ENCODE peak calls at places on chromosomes 3 and 15, in eight cellular contexts. One of them, this sample, is unnamed.

GRCh38 chr3:154244644-154245043 is 79.6 kb downstream of the DHX36 start:
- DNase-seq in tibial nerve: no peak
- DNase-seq in Karpas-422: peak; percentile 34
- DNase-seq in heart right ventricle: no peak
- DNase-seq in tibial artery: no peak
- DNase-seq in H1: no peak
- DNase-seq in H9: no peak
- DNase-seq in adrenal gland: no peak
- DNase-seq in this sample: no peak

GRCh38 chr3:7787871-7788828 is 713.5 kb upstream of the LMCD1 start:
- DNase-seq in tibial nerve: no peak
- DNase-seq in Karpas-422: no peak
- DNase-seq in heart right ventricle: no peak
- DNase-seq in tibial artery: no peak
- DNase-seq in H1: no peak
- DNase-seq in H9: no peak
- DNase-seq in adrenal gland: no peak
- DNase-seq in this sample: no peak

GRCh38 chr15:80286055-80286454 is 34.0 kb upstream of the CTXND1 start:
- DNase-seq in tibial nerve: no peak
- DNase-seq in Karpas-422: no peak
- DNase-seq in heart right ventricle: no peak
- DNase-seq in tibial artery: no peak
- DNase-seq in H1: no peak
- DNase-seq in H9: no peak
- DNase-seq in adrenal gland: no peak
- DNase-seq in this sample: no peak

GRCh38 chr3:190083631-190084030 is 37.1 kb downstream of the P3H2 start:
- DNase-seq in tibial nerve: no peak
- DNase-seq in Karpas-422: no peak
- DNase-seq in heart right ventricle: no peak
- DNase-seq in tibial artery: no peak
- DNase-seq in H1: no peak
- DNase-seq in H9: no peak
- DNase-seq in adrenal gland: no peak
- DNase-seq in this sample: no peak

GRCh38 chr15:72005483-72005882 is 112.5 kb downstream of the MYO9A start:
- DNase-seq in tibial nerve: no peak
- DNase-seq in Karpas-422: no peak
- DNase-seq in heart right ventricle: no peak
- DNase-seq in tibial artery: no peak
- DNase-seq in H1: no peak
- DNase-seq in H9: no peak
- DNase-seq in adrenal gland: no peak
- DNase-seq in this sample: no peak

GRCh38 chr3:187274977-187275338 is 16.6 kb downstream of the MASP1 start:
- DNase-seq in tibial nerve: no peak
- DNase-seq in Karpas-422: no peak
- DNase-seq in heart right ventricle: no peak
- DNase-seq in tibial artery: no peak
- DNase-seq in H1: peak; percentile 59
- DNase-seq in H9: peak; percentile 86
- DNase-seq in adrenal gland: no peak
- DNase-seq in this sample: no peak

GRCh38 chr15:74630284-74631086 is 14.8 kb downstream of the CLK3 start:
- DNase-seq in tibial nerve: no peak
- DNase-seq in Karpas-422: peak; percentile 83
- DNase-seq in heart right ventricle: no peak
- DNase-seq in tibial artery: no peak
- DNase-seq in H1: no peak
- DNase-seq in H9: peak; percentile 23
- DNase-seq in adrenal gland: no peak
- DNase-seq in this sample: no peak

GRCh38 chr3:170490828-170491560 is 72.3 kb downstream of the CLDN11 start:
- DNase-seq in tibial nerve: no peak
- DNase-seq in Karpas-422: peak; percentile 52
- DNase-seq in heart right ventricle: no peak
- DNase-seq in tibial artery: no peak
- DNase-seq in H1: no peak
- DNase-seq in H9: no peak
- DNase-seq in adrenal gland: no peak
- DNase-seq in this sample: no peak

GRCh38 chr3:177197934-177198484 is 727 bp upstream of the TBL1XR1 start:
- DNase-seq in tibial nerve: no peak
- DNase-seq in Karpas-422: no peak
- DNase-seq in heart right ventricle: no peak
- DNase-seq in tibial artery: no peak
- DNase-seq in H1: no peak
- DNase-seq in H9: no peak
- DNase-seq in adrenal gland: no peak
- DNase-seq in this sample: no peak

GRCh38 chr3:67241084-67241483 is 243.0 kb downstream of the KBTBD8 start:
- DNase-seq in tibial nerve: no peak
- DNase-seq in Karpas-422: no peak
- DNase-seq in heart right ventricle: no peak
- DNase-seq in tibial artery: no peak
- DNase-seq in H1: no peak
- DNase-seq in H9: no peak
- DNase-seq in adrenal gland: no peak
- DNase-seq in this sample: no peak

GRCh38 chr3:72907851-72908620 is 20.2 kb downstream of the GXYLT2 start:
- DNase-seq in tibial nerve: peak; percentile 37
- DNase-seq in Karpas-422: no peak
- DNase-seq in heart right ventricle: peak; percentile 25
- DNase-seq in tibial artery: peak; percentile 80
- DNase-seq in H1: no peak
- DNase-seq in H9: no peak
- DNase-seq in adrenal gland: peak; percentile 66
- DNase-seq in this sample: no peak

GRCh38 chr15:40500584-40501330 is 30.0 kb downstream of the CHST14 start:
- DNase-seq in tibial nerve: no peak
- DNase-seq in Karpas-422: peak; percentile 31
- DNase-seq in heart right ventricle: no peak
- DNase-seq in tibial artery: no peak
- DNase-seq in H1: no peak
- DNase-seq in H9: no peak
- DNase-seq in adrenal gland: no peak
- DNase-seq in this sample: no peak

GRCh38 chr3:107977571-107977970 is 113.3 kb downstream of the CD47 start:
- DNase-seq in tibial nerve: no peak
- DNase-seq in Karpas-422: no peak
- DNase-seq in heart right ventricle: no peak
- DNase-seq in tibial artery: no peak
- DNase-seq in H1: no peak
- DNase-seq in H9: no peak
- DNase-seq in adrenal gland: no peak
- DNase-seq in this sample: no peak

GRCh38 chr3:45145681-45146614 is at the start of gene CDCP1:
- DNase-seq in tibial nerve: no peak
- DNase-seq in Karpas-422: peak; percentile 23
- DNase-seq in heart right ventricle: no peak
- DNase-seq in tibial artery: no peak
- DNase-seq in H1: no peak
- DNase-seq in H9: peak; percentile 77
- DNase-seq in adrenal gland: no peak
- DNase-seq in this sample: no peak

GRCh38 chr15:69324031-69324430 is 25.3 kb downstream of the PAQR5 start:
- DNase-seq in tibial nerve: no peak
- DNase-seq in Karpas-422: no peak
- DNase-seq in heart right ventricle: no peak
- DNase-seq in tibial artery: no peak
- DNase-seq in H1: no peak
- DNase-seq in H9: no peak
- DNase-seq in adrenal gland: peak; percentile 55
- DNase-seq in this sample: no peak

GRCh38 chr3:170425491-170426239 is 7.0 kb downstream of the CLDN11 start:
- DNase-seq in tibial nerve: no peak
- DNase-seq in Karpas-422: no peak
- DNase-seq in heart right ventricle: no peak
- DNase-seq in tibial artery: no peak
- DNase-seq in H1: no peak
- DNase-seq in H9: no peak
- DNase-seq in adrenal gland: no peak
- DNase-seq in this sample: no peak

GRCh38 chr15:48507416-48508065 is 138.0 kb downstream of the FBN1 start:
- DNase-seq in tibial nerve: peak; percentile 31
- DNase-seq in Karpas-422: peak; percentile 80
- DNase-seq in heart right ventricle: no peak
- DNase-seq in tibial artery: no peak
- DNase-seq in H1: no peak
- DNase-seq in H9: peak; percentile 37
- DNase-seq in adrenal gland: peak; percentile 30
- DNase-seq in this sample: no peak

GRCh38 chr3:122555275-122556071 is 8.6 kb downstream of the PARP9 start:
- DNase-seq in tibial nerve: no peak
- DNase-seq in Karpas-422: no peak
- DNase-seq in heart right ventricle: no peak
- DNase-seq in tibial artery: no peak
- DNase-seq in H1: no peak
- DNase-seq in H9: no peak
- DNase-seq in adrenal gland: no peak
- DNase-seq in this sample: no peak

GRCh38 chr3:24503499-24504176 is 9.0 kb upstream of the THRB start:
- DNase-seq in tibial nerve: no peak
- DNase-seq in Karpas-422: peak; percentile 24
- DNase-seq in heart right ventricle: no peak
- DNase-seq in tibial artery: no peak
- DNase-seq in H1: no peak
- DNase-seq in H9: no peak
- DNase-seq in adrenal gland: no peak
- DNase-seq in this sample: no peak

GRCh38 chr3:65265942-65266341 is 578.1 kb upstream of the ADAMTS9 start:
- DNase-seq in tibial nerve: no peak
- DNase-seq in Karpas-422: no peak
- DNase-seq in heart right ventricle: no peak
- DNase-seq in tibial artery: no peak
- DNase-seq in H1: no peak
- DNase-seq in H9: no peak
- DNase-seq in adrenal gland: no peak
- DNase-seq in this sample: no peak

GRCh38 chr3:53122933-53123305 is 7.3 kb downstream of the RFT1 start:
- DNase-seq in tibial nerve: no peak
- DNase-seq in Karpas-422: no peak
- DNase-seq in heart right ventricle: no peak
- DNase-seq in tibial artery: no peak
- DNase-seq in H1: no peak
- DNase-seq in H9: no peak
- DNase-seq in adrenal gland: no peak
- DNase-seq in this sample: no peak

DNA sequence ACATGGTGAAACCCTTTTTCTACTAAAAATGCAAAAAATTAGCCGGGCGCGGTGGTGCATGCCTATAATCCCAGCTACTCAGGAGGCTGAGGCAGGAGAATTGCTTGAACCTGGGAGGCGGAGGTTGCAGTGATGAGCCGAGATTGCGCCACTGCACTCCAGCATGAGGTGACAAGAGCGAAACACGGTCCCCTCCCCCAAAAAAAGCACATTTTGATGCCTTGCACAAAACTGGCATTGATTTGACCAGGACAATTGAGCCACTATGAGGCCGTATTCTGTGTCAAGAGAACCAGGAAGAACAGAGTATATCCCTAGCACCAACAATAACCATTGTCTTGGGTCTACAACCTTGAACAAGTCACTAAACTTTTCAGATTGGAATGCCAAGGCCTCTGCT is 50.6 kb downstream of the SH3BP5 start:
- DNase-seq in tibial nerve: no peak
- DNase-seq in Karpas-422: no peak
- DNase-seq in heart right ventricle: no peak
- DNase-seq in tibial artery: no peak
- DNase-seq in H1: no peak
- DNase-seq in H9: no peak
- DNase-seq in adrenal gland: no peak
- DNase-seq in this sample: no peak
- H3K27ac ChIP-seq in tibial nerve: no peak overlapping the region
- H3K27ac ChIP-seq in Karpas-422: no peak overlapping the region
- H3K27ac ChIP-seq in heart right ventricle: no peak overlapping the region
- H3K27ac ChIP-seq in tibial artery: no peak overlapping the region
- H3K27ac ChIP-seq in H1: no peak overlapping the region
- H3K27ac ChIP-seq in H9: no peak overlapping the region
- H3K27ac ChIP-seq in adrenal gland: no peak overlapping the region
- H3K27ac ChIP-seq in this sample: no peak overlapping the region

DNA sequence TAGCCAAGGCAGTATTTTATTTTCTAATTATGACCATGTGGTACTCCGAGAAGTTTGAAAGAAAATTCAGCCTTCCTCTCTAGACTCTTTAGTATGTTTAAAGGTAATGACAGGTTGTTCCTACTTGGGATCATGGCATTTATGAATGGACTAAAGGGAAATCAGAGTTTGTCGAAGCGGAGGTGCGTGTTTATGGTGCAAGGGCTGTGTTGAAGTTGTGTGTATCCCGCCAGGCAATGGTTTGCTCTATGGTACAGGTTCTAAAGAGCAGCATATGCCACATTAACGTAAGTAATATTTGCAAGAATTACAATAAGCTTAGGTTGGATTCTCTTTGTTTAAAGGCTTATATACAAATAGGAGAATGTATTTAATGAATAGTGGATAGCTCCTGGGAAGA is 733 bp downstream of the EPHA3 start:
- DNase-seq in tibial nerve: no peak
- DNase-seq in Karpas-422: no peak
- DNase-seq in heart right ventricle: no peak
- DNase-seq in tibial artery: no peak
- DNase-seq in H1: no peak
- DNase-seq in H9: no peak
- DNase-seq in adrenal gland: no peak
- DNase-seq in this sample: no peak
- H3K27ac ChIP-seq in tibial nerve: no peak overlapping the region
- H3K27ac ChIP-seq in Karpas-422: no peak overlapping the region
- H3K27ac ChIP-seq in heart right ventricle: no peak overlapping the region
- H3K27ac ChIP-seq in tibial artery: no peak overlapping the region
- H3K27ac ChIP-seq in H1: no peak overlapping the region
- H3K27ac ChIP-seq in H9: no peak overlapping the region
- H3K27ac ChIP-seq in adrenal gland: no peak overlapping the region
- H3K27ac ChIP-seq in this sample: no peak overlapping the region

GRCh38 chr3:197373096-197373495 is 74.7 kb upstream of the DLG1 start:
- DNase-seq in tibial nerve: no peak
- DNase-seq in Karpas-422: no peak
- DNase-seq in heart right ventricle: no peak
- DNase-seq in tibial artery: no peak
- DNase-seq in H1: no peak
- DNase-seq in H9: no peak
- DNase-seq in adrenal gland: no peak
- DNase-seq in this sample: no peak
- H3K27ac ChIP-seq in tibial nerve: no peak overlapping the region
- H3K27ac ChIP-seq in Karpas-422: no peak overlapping the region
- H3K27ac ChIP-seq in heart right ventricle: no peak overlapping the region
- H3K27ac ChIP-seq in tibial artery: no peak overlapping the region
- H3K27ac ChIP-seq in H1: no peak overlapping the region
- H3K27ac ChIP-seq in H9: no peak overlapping the region
- H3K27ac ChIP-seq in adrenal gland: no peak overlapping the region
- H3K27ac ChIP-seq in this sample: peak overlapping the region; percentile 87

DNA sequence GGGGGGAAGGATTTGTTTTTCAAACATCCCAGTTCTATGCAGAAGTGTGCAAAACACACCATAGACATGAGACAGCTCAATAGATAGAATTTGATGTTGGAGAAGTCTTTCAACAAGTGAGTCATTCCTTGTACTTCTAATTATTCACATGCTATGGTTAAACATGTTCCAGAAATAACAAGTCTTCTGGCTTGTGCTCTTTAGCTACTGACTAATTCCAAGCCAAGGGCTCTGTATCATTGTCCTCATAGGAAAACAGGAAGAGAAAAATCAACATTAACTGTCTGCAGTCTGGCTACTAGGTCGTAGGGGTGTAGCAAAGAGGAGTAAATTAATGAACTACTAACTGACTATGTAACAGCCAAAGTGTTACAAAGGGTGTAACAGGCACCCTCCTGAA is 25.8 kb downstream of the LDHAL6B start:
- DNase-seq in tibial nerve: no peak
- DNase-seq in Karpas-422: no peak
- DNase-seq in heart right ventricle: no peak
- DNase-seq in tibial artery: no peak
- DNase-seq in H1: no peak
- DNase-seq in H9: no peak
- DNase-seq in adrenal gland: no peak
- DNase-seq in this sample: no peak
- H3K27ac ChIP-seq in tibial nerve: no peak overlapping the region
- H3K27ac ChIP-seq in Karpas-422: no peak overlapping the region
- H3K27ac ChIP-seq in heart right ventricle: no peak overlapping the region
- H3K27ac ChIP-seq in tibial artery: peak overlapping the region; percentile 54
- H3K27ac ChIP-seq in H1: no peak overlapping the region
- H3K27ac ChIP-seq in H9: no peak overlapping the region
- H3K27ac ChIP-seq in adrenal gland: no peak overlapping the region
- H3K27ac ChIP-seq in this sample: peak overlapping the region; percentile 36